ENCODE peak calls at places on chromosomes 11 and 22, in four cellular contexts. W is PC-3, P is adrenal gland, S is suprapubic skin. J is an unnamed sample. For H3K9me3, the result is how much of the 10 kb centered on the place peaks cover.

GRCh38 chr11:101912823-101913284 is 2.0 kb upstream of the CEP126 start:
- DNase-seq in W (peak), P (no peak), S (no peak), J (no peak)

GRCh38 chr11:1853376-1854131 is 670 bp downstream of the LSP1 start:
- DNase-seq in W (no peak), P (no peak), S (no peak), J (no peak)

GRCh38 chr22:31253949-31254348 is 38.3 kb downstream of the PIK3IP1 start:
- DNase-seq in W (no peak), P (no peak), S (peak), J (peak)

GRCh38 chr11:1714908-1715885 is 18.2 kb downstream of the KRTAP5-6 start:
- DNase-seq in W (no peak), P (no peak), S (no peak), J (no peak)

GRCh38 chr11:108591893-108592292 is 1.7 kb downstream of the EXPH5 start:
- DNase-seq in W (no peak), P (no peak), S (no peak), J (peak)

GRCh38 chr11:71304491-71304890 is 52.1 kb upstream of the SHANK2 start:
- DNase-seq in W (no peak), P (no peak), S (peak), J (no peak)

GRCh38 chr11:76642341-76642740 is 28.2 kb downstream of the LRRC32 start:
- DNase-seq in W (no peak), P (no peak), S (no peak), J (no peak)

GRCh38 chr11:114275295-114275694 is 20.9 kb upstream of the NNMT start:
- DNase-seq in W (no peak), P (no peak), S (no peak), J (no peak)

GRCh38 chr22:48786679-48786996 is 1041.0 kb downstream of the BRD1 start:
- DNase-seq in W (no peak), P (no peak), S (no peak), J (no peak)

GRCh38 chr11:65112551-65113360 is 1.1 kb downstream of the TM7SF2 start:
- DNase-seq in W (peak), P (peak), S (peak), J (peak)

GRCh38 chr11:123194308-123195181 is 503 bp downstream of the CLMP start:
- DNase-seq in W (peak), P (peak), S (no peak), J (peak)

GRCh38 chr11:21628641-21629040 is 564.2 kb upstream of the ANO5 start:
- DNase-seq in W (no peak), P (no peak), S (no peak), J (no peak)

DNA sequence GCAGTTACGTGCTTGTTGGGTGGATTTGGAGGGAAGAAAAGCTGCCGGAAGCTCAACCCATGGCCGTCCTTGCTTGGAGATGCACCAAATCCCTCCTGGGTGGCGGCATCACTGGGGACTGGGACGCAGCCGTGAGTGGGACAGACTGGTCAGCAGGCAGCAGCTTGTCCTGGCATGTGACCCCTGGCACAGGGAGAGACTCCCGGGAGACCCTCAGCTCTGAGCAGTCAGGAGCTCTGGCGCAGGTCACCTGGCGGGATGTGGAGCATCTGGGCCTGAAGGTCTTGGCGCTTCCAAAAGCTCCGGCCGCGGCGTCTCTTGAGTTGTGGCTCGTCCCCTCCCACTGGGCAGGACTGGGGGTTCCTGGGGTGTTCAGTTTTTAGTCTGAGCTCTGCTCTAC is 26.3 kb downstream of the PTDSS2 start:
- DNase-seq in W (no peak), P (no peak), S (no peak), J (no peak)
- H3K27ac ChIP-seq in W (no peak), P (no peak), S (no peak), J (no peak)

GRCh38 chr11:35035894-35036408 is 103.0 kb upstream of the CD44 start:
- DNase-seq in W (peak), P (no peak), S (no peak), J (no peak)
- H3K9me3 ChIP-seq in W (under half), P (under half), S (under half), J (under half)

DNA sequence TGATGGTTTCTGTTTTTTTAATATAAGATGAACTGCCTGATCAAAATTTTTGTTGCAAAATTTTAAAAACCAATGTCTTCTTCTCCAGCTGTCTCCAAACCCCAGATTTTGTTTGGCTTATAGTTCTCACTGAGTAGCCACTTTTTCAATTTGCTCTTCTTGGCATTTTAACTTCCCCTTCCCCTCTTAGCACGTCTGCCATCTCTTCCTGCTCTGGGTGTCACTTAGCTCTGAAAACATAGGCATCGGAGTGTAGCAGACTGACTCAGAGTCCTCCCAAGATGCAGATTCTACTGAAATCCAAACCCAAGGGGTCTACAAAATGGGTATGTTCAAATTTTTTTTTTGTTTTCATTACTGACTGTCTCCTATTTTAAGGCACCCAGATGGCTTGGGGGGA is 270.3 kb upstream of the KIRREL3 start:
- DNase-seq in W (no peak), P (no peak), S (no peak), J (no peak)
- H3K27ac ChIP-seq in W (no peak), P (no peak), S (no peak), J (no peak)

GRCh38 chr11:100009728-100010127 is 677.4 kb upstream of the ARHGAP42 start:
- DNase-seq in W (no peak), P (no peak), S (no peak), J (no peak)

GRCh38 chr11:100004541-100004940 is 682.5 kb upstream of the ARHGAP42 start:
- DNase-seq in W (no peak), P (no peak), S (no peak), J (peak)

GRCh38 chr11:100010393-100010792 is 676.7 kb upstream of the ARHGAP42 start:
- DNase-seq in W (no peak), P (no peak), S (no peak), J (no peak)

GRCh38 chr11:100003985-100004384 is 683.1 kb upstream of the ARHGAP42 start:
- DNase-seq in W (no peak), P (no peak), S (no peak), J (no peak)

DNA sequence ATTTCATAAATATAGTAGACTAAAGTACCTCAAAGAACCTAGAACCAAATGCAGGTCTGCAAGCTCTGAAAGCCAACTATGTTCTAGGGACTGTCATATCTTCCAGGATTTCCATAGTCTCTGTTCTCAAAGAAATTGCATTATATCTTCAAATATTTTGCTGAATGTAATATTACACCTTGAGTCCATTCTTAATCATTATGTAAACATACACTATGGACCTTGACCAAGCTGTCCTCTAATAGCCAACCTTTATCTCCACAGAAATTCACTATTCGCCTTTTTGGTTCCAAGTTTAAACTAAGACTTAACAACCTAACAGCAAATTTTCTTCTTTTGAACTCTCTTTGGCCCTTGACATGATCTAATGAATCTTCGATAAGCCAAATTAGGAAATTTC is 678.6 kb upstream of the ARHGAP42 start:
- DNase-seq in W (peak), P (no peak), S (no peak), J (peak)
- H3K9me3 ChIP-seq in W (under half), P (under half), S (under half), J (under half)

DNA sequence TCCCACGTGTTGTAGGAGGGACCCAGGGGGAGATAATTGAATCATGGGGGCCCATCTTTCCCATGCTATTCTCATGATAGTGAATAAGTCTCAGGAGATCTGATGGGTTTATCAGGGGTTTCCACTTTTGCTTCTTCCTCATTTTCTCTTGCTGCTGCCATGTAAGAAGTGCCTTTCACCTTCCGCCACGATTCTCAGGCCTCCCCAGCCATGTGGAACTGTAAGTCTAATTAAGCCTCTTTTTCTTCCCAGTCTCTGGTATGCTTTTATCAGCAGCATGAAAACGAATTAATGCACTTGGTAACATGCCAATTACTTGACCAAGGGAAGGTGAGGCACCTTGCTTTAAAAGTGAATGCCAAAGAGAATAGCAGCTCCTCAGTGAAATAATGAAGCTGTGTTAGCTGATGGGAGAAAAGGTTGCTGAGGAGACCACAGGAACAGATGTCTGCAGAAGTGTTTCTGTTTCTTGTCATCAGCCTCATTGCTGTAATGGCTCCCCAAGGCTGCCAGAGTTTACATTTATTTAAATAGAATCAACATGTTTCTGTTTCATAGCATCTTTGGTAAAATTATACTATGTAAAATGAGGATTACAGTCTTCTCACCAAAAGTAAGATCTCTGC is 89.0 kb upstream of the CD44 start:
- DNase-seq in W (no peak), P (no peak), S (no peak), J (no peak)
- H3K27ac ChIP-seq in W (no peak), P (no peak), S (no peak), J (peak)